ENCODE peak calls at places on chromosomes 12 and 14, in seven cellular contexts. E, X, S, M, F, A and G are unnamed samples.

GRCh38 chr12:132766380-132767085 is 4.9 kb upstream of the ANKLE2 start:
- DNase-seq in E (peak), X (peak), S (peak), M (no peak), F (no peak), A (no peak), G (no peak)

GRCh38 chr12:1634590-1635191 is 5.7 kb downstream of the WNT5B start:
- DNase-seq in E (peak), X (peak), S (peak), M (peak), F (peak), A (peak), G (no peak)

GRCh38 chr12:54984602-54985376 is at the start of gene TESPA1:
- DNase-seq in E (peak), X (no peak), S (peak), M (no peak), F (no peak), A (peak), G (no peak)

GRCh38 chr14:76203086-76204001 is 51.6 kb downstream of the GPATCH2L start:
- DNase-seq in E (no peak), X (peak), S (no peak), M (no peak), F (no peak), A (no peak), G (peak)

GRCh38 chr14:55152052-55152753 is 23.2 kb downstream of the LGALS3 start:
- DNase-seq in E (no peak), X (no peak), S (no peak), M (no peak), F (no peak), A (no peak), G (no peak)

GRCh38 chr12:80551897-80552296 is 107.9 kb downstream of the PTPRQ start:
- DNase-seq in E (no peak), X (peak), S (no peak), M (no peak), F (no peak), A (no peak), G (no peak)

GRCh38 chr12:45721374-45721773 is 8.1 kb upstream of the ARID2 start:
- DNase-seq in E (no peak), X (no peak), S (no peak), M (no peak), F (no peak), A (no peak), G (no peak)

GRCh38 chr12:75479963-75480461 is 543 bp upstream of the GLIPR1 start:
- DNase-seq in E (no peak), X (peak), S (no peak), M (no peak), F (no peak), A (no peak), G (no peak)

GRCh38 chr14:52808101-52808500 is 16.7 kb upstream of the GNPNAT1 start:
- DNase-seq in E (no peak), X (no peak), S (no peak), M (peak), F (no peak), A (no peak), G (no peak)

GRCh38 chr14:93032301-93032929 is 83.3 kb downstream of the ITPK1 start:
- DNase-seq in E (peak), X (no peak), S (no peak), M (no peak), F (no peak), A (no peak), G (no peak)

GRCh38 chr12:124466200-124467128 is 100.9 kb downstream of the NCOR2 start:
- DNase-seq in E (peak), X (peak), S (peak), M (no peak), F (no peak), A (no peak), G (no peak)

GRCh38 chr14:80390911-80391310 is 179.6 kb upstream of the DIO2 start:
- DNase-seq in E (no peak), X (peak), S (no peak), M (no peak), F (peak), A (no peak), G (no peak)

GRCh38 chr12:104505095-104505819 is 48.5 kb downstream of the CHST11 start:
- DNase-seq in E (no peak), X (peak), S (no peak), M (no peak), F (no peak), A (no peak), G (no peak)
- H3K27ac ChIP-seq in E (no peak), X (no peak), S (no peak), M (no peak), F (no peak), A (no peak), G (no peak)

GRCh38 chr14:33123281-33123680 is 184.6 kb downstream of the NPAS3 start:
- DNase-seq in E (no peak), X (no peak), S (no peak), M (no peak), F (no peak), A (no peak), G (no peak)

GRCh38 chr14:33118653-33119052 is 180.0 kb downstream of the NPAS3 start:
- DNase-seq in E (no peak), X (no peak), S (no peak), M (no peak), F (no peak), A (no peak), G (no peak)

GRCh38 chr14:33120966-33121365 is 182.3 kb downstream of the NPAS3 start:
- DNase-seq in E (no peak), X (no peak), S (no peak), M (no peak), F (no peak), A (no peak), G (no peak)

DNA sequence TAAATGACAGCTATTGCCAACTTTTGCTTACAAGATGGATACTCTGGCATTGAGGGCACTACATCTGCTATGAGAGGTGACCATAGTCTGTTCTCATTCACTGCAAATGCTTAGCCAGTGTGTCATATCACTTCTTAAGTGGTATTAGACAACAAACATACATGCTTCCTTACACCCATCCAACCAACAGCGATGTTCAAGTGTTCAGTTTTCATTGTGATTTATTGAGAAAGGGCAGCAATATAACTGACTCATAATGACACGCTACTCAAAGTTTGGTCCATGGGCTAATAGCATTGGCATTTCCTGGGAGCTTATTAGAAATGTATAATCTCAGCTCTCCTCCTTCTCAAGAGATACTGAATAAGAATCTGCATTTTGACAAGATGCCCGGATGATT is 181.7 kb downstream of the NPAS3 start:
- DNase-seq in E (no peak), X (no peak), S (no peak), M (no peak), F (no peak), A (no peak), G (no peak)
- TF ChIP-seq POLR2AphosphoS5 in E (no peak), X (no peak), S (no peak), M (no peak), F (no peak), A (no peak), G (no peak)

GRCh38 chr12:93960521-93960920 is 187.9 kb upstream of the PLXNC1 start:
- DNase-seq in E (no peak), X (no peak), S (no peak), M (no peak), F (no peak), A (no peak), G (no peak)

GRCh38 chr12:93959657-93960056 is 188.7 kb upstream of the PLXNC1 start:
- DNase-seq in E (no peak), X (no peak), S (no peak), M (no peak), F (no peak), A (no peak), G (no peak)

GRCh38 chr12:93956551-93956950 is 191.8 kb upstream of the PLXNC1 start:
- DNase-seq in E (no peak), X (no peak), S (no peak), M (no peak), F (no peak), A (no peak), G (no peak)

GRCh38 chr12:93957180-93957579 is 191.2 kb upstream of the PLXNC1 start:
- DNase-seq in E (no peak), X (no peak), S (no peak), M (no peak), F (no peak), A (no peak), G (no peak)

GRCh38 chr12:93957870-93958269 is 190.5 kb upstream of the PLXNC1 start:
- DNase-seq in E (no peak), X (no peak), S (no peak), M (no peak), F (no peak), A (no peak), G (no peak)
- TF ChIP-seq CTCF in E (no peak), X (no peak), S (no peak), M (no peak), F (no peak), A (no peak), G (no peak)

DNA sequence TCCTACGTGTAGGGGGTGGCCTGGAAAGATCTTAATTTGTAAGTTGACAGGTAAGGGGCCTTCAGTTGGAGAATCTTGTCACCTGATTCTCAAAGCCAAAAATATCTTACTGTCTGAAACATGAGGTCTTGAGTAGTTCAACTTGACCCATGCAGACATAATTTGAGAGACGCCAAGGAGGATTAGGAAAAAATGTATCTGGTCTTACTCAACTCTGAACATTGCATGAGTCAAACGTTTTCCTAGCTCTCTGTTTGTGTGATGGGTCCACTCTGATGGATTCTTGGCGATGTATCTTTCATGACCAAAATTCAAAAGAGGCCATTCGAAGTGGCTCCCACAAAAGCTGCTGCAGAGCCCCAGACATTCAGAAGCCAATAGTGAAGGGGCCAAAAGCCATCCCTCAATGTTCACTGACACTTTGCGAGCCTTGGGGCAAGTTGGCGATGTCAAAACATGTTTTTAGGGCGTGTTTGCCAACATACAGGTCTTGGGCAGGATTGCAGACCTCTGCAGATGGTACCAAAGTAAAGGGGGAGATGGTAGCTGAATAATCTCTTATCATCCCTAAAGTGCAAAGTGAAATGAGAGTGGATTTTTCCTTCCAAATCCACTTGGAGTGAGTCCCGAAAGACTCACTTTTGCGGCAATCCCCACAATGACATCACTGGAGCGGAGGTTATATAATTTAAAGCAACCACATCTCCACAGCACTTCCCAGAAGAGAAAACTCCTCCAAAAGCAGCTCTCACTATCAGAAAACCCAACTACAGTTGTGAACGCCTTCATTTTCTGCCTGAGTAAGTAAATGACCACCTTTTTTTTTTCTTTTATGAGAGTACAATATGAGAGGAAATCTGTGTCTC is at the start of gene BDKRB1:
- DNase-seq in E (no peak), X (no peak), S (no peak), M (no peak), F (no peak), A (no peak), G (no peak)
- H3K27ac ChIP-seq in E (no peak), X (no peak), S (peak), M (no peak), F (no peak), A (peak), G (peak)

GRCh38 chr14:74973003-74973614 is 17.7 kb upstream of the PGF start:
- DNase-seq in E (peak), X (peak), S (no peak), M (no peak), F (no peak), A (no peak), G (peak)
- TF ChIP-seq POLR2AphosphoS5 in E (no peak), X (peak), S (peak), M (no peak), F (no peak), A (no peak), G (peak)

GRCh38 chr12:120630139-120630895 is 10.1 kb upstream of the CABP1 start:
- DNase-seq in E (no peak), X (no peak), S (no peak), M (no peak), F (no peak), A (no peak), G (no peak)

GRCh38 chr12:120628919-120629318 is 11.5 kb upstream of the CABP1 start:
- DNase-seq in E (no peak), X (no peak), S (peak), M (peak), F (peak), A (no peak), G (no peak)

GRCh38 chr12:120631097-120631496 is 9.3 kb upstream of the CABP1 start:
- DNase-seq in E (no peak), X (no peak), S (no peak), M (no peak), F (no peak), A (no peak), G (no peak)

GRCh38 chr12:120620624-120621023 is 19.8 kb upstream of the CABP1 start:
- DNase-seq in E (no peak), X (no peak), S (peak), M (no peak), F (no peak), A (no peak), G (no peak)

DNA sequence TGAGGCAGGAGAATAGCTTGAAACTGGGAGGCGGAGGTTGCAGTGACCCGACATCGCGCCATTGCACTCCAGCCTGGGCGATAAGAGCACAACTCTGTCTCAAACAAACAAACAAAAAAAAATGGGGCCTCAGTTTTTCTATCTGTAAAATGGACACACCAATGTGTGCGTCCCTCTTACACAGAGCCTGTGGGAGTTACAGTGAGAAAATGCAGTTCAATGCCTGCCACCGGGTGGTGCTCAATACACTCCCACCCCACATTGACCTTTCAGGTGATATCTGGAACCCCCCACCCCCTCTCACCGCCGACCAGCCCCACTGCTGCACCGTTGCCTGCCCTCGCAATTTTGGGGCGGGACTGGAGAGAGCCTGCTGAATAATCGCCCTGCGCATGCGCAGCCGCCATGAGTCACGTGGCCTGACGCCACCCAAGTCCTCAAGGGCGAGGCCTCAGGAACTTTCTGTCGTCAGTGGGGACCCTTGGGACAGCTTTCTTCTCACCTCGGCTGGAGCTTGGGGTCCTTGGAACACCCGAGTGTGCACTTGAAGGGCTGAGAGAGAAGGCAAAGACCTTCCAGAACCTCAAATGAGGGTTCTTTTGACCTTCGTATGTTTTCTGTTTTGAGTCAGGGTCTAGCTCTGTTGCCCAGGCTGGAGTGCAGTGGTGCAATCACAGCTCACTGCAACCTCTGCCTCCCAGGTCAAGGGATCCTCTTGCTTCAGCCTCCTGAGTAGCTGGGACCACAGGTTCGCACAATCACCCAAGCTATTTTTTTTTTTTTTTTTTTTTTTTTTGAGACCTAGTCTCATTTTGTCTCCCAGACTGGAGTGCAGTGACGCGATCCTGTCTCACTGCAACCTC is 14.6 kb upstream of the CABP1 start:
- DNase-seq in E (no peak), X (no peak), S (no peak), M (no peak), F (peak), A (no peak), G (no peak)
- TF ChIP-seq CTCF in E (peak), X (no peak), S (no peak), M (peak), F (peak), A (no peak), G (no peak)

GRCh38 chr14:65038966-65039365 is 52.3 kb downstream of the FNTB start:
- DNase-seq in E (no peak), X (no peak), S (no peak), M (no peak), F (no peak), A (no peak), G (no peak)

GRCh38 chr14:65032319-65032718 is 45.6 kb downstream of the FNTB start:
- DNase-seq in E (no peak), X (no peak), S (no peak), M (no peak), F (no peak), A (no peak), G (no peak)

GRCh38 chr14:65028937-65029336 is 42.2 kb downstream of the FNTB start:
- DNase-seq in E (no peak), X (no peak), S (no peak), M (peak), F (no peak), A (no peak), G (no peak)

GRCh38 chr14:65035049-65035448 is 48.4 kb downstream of the FNTB start:
- DNase-seq in E (no peak), X (peak), S (peak), M (no peak), F (no peak), A (no peak), G (no peak)

GRCh38 chr14:65034021-65034420 is 47.3 kb downstream of the FNTB start:
- DNase-seq in E (no peak), X (no peak), S (no peak), M (no peak), F (no peak), A (no peak), G (no peak)
- H3K27ac ChIP-seq in E (no peak), X (no peak), S (no peak), M (no peak), F (no peak), A (no peak), G (no peak)